ENCODE peak calls at places on chromosomes 16 and 17, in seven cellular contexts. A is CD8-positive, alpha-beta T cell; P is spleen; M is cardiac muscle cell; H is body of pancreas; V is uterus; O is fibroblast of lung. W is an unnamed sample. For H3K27me3, the result is how much of the 10 kb centered on the place peaks cover.

GRCh38 chr16:3881499-3881995 is 1.0 kb upstream of the CREBBP start:
- DNase-seq in A (no peak), P (no peak), M (no peak), H (no peak), V (peak), O (no peak), W (no peak)

GRCh38 chr16:55116165-55116894 is 185.7 kb downstream of the IRX5 start:
- DNase-seq in A (no peak), P (no peak), M (no peak), H (no peak), V (no peak), O (no peak), W (no peak)

GRCh38 chr16:71476457-71476856 is 12.7 kb downstream of the ZNF19 start:
- DNase-seq in A (no peak), P (no peak), M (no peak), H (no peak), V (no peak), O (no peak), W (no peak)

GRCh38 chr16:15970202-15970601 is 20.8 kb downstream of the ABCC1 start:
- DNase-seq in A (no peak), P (no peak), M (no peak), H (no peak), V (no peak), O (no peak), W (no peak)

GRCh38 chr16:31029272-31029671 is 4.1 kb upstream of the STX4 start:
- DNase-seq in A (no peak), P (no peak), M (no peak), H (no peak), V (no peak), O (no peak), W (no peak)

GRCh38 chr17:45298546-45299285 is 18.1 kb downstream of the MAP3K14 start:
- DNase-seq in A (no peak), P (no peak), M (no peak), H (no peak), V (no peak), O (no peak), W (no peak)

GRCh38 chr17:51745993-51746392 is 412.5 kb downstream of the CA10 start:
- DNase-seq in A (no peak), P (no peak), M (no peak), H (no peak), V (no peak), O (no peak), W (no peak)

GRCh38 chr17:76102944-76103273 is 678 bp downstream of the EXOC7 start:
- DNase-seq in A (no peak), P (no peak), M (no peak), H (no peak), V (no peak), O (no peak), W (no peak)

GRCh38 chr17:77269696-77270681 is 129.2 kb downstream of the SEC14L1 start:
- DNase-seq in A (no peak), P (no peak), M (no peak), H (no peak), V (no peak), O (no peak), W (no peak)

GRCh38 chr17:19763416-19763815 is 15.3 kb upstream of the ALDH3A1 start:
- DNase-seq in A (no peak), P (peak), M (no peak), H (no peak), V (no peak), O (no peak), W (no peak)

GRCh38 chr16:83532634-83533033 is 275.1 kb upstream of the HSBP1 start:
- DNase-seq in A (no peak), P (no peak), M (no peak), H (no peak), V (no peak), O (no peak), W (peak)

GRCh38 chr17:53127331-53127730 is 695.4 kb upstream of the KIF2B start:
- DNase-seq in A (no peak), P (no peak), M (no peak), H (no peak), V (no peak), O (no peak), W (no peak)

GRCh38 chr16:23678430-23679273 is at the start of gene PLK1:
- DNase-seq in A (peak), P (peak), M (peak), H (peak), V (peak), O (peak), W (peak)

GRCh38 chr16:10646581-10647263 is 48.0 kb downstream of the TEKT5 start:
- DNase-seq in A (no peak), P (no peak), M (no peak), H (peak), V (no peak), O (no peak), W (no peak)

GRCh38 chr16:70685061-70685937 is 554 bp downstream of the MTSS2 start:
- DNase-seq in A (no peak), P (peak), M (peak), H (peak), V (no peak), O (no peak), W (no peak)

GRCh38 chr16:27475561-27475960 is 73.6 kb downstream of the IL21R start:
- DNase-seq in A (no peak), P (no peak), M (peak), H (no peak), V (no peak), O (peak), W (no peak)

GRCh38 chr17:42928714-42929496 is 28.3 kb downstream of the G6PC1 start:
- DNase-seq in A (no peak), P (no peak), M (peak), H (peak), V (peak), O (peak), W (no peak)

GRCh38 chr16:10868562-10869469 is 8.2 kb upstream of the CIITA start:
- DNase-seq in A (no peak), P (peak), M (no peak), H (no peak), V (peak), O (no peak), W (peak)

DNA sequence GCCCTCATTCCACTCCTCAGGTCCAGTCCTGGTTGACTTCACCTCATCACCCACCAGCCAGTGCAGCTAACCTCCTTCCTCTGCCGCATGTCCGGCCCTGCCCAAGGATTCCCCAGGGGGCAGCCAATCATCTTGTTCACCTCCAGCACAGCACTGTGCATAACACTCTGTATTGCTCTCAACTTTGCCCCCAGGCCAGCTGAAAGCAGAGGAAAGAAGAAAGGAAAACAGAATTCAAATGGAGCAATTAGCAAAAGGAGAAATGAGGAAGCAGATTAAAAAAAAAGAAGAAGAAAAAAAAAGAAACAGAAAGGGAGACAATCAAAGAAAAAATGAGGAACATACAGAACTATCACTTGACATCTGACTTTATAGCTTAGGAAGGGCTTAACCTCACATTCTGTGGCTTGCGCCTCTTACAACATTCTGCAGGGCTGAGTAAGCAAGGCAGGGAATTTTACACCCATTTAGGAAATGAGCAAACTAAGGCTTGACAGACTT is 26.1 kb downstream of the GAS7 start:
- DNase-seq in A (no peak), P (peak), M (peak), H (no peak), V (no peak), O (peak), W (no peak)
- H3K4me3 ChIP-seq in A (no peak), P (no peak), M (no peak), H (no peak), V (no peak), O (no peak), W (no peak)

DNA sequence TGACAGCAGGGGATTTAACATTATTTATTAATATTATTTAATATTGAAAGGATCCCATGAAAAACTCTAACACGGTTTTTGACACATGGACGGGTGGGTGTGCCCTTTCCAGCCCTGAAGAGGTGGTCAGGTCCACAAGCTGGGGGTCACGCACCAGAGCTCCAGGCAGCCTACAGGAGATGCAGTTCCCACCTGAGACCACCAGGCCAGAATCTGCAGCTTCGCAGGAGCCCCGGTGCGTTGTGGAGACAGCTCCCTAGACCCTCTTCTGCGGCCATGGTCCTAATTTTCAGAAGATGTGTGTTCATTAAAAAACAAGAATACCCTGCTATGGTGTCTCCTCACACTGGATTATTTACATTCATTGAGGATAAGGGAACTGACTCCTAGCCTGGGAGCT is 331.1 kb downstream of the C16orf95 start:
- DNase-seq in A (no peak), P (no peak), M (no peak), H (no peak), V (no peak), O (no peak), W (no peak)
- TF ChIP-seq CTCF in A (no peak), P (no peak), M (no peak), H (no peak), V (no peak), O (no peak), W (no peak)

DNA sequence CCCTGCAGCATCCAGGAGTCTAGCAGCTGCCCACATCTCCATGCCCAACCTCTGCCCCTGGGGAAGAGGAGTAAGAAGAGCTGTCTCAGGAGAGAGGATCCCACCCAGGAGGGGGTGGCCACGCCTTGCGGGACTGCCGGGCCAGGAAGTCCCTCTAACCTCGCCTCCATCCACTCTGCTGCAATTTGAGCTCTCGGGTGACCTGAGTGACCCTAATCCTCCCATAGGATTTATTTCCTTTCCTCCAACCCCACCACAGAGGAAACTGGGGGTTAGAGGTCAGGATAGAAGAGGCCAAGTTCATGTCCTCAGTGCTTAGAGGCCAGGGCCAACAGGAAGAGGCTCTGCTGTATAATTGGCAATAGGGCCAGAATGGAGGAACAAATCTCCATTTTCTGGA is 22.6 kb upstream of the NGFR start:
- DNase-seq in A (no peak), P (no peak), M (no peak), H (no peak), V (no peak), O (no peak), W (no peak)
- H3K27me3 ChIP-seq in A (under half), P (under half), M (under half), H (under half), V (under half), O (under half), W (under half)

DNA sequence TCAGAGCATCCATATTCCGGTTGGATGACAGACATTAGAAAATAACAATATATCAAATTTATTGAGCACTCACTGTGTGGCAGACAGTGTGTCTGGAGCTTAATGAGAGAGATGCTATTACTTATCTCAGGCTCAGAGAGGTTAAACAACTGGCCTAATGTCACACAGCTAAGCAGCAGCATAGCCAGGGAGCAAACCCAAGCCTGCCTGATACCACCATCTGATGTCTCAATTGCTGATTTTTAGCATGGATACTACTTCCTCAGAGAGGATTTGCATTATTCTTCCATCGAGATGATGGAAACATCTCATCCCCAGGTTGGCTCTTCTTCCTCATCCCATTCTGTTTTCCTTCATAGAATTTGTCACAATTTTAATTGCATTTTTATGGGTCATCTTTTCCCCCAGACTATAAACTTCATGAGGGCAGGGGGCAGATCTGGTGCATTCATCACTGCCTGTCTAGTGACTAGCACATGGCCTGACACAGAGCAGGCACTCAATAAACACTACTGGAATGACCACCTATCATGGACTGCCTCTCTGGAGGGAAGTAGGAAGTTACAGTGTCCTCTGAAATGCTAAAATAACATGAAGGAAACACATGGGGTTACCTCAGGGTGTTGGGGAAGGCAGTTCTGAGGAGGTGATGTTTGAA is 344.8 kb upstream of the CCL2 start:
- DNase-seq in A (no peak), P (no peak), M (no peak), H (no peak), V (no peak), O (no peak), W (no peak)
- H3K4me3 ChIP-seq in A (no peak), P (no peak), M (no peak), H (no peak), V (no peak), O (no peak), W (no peak)

GRCh38 chr16:78240459-78241222 is 141.2 kb downstream of the WWOX start:
- DNase-seq in A (no peak), P (no peak), M (no peak), H (peak), V (no peak), O (no peak), W (no peak)
- TF ChIP-seq CTCF in A (no peak), P (no peak), M (no peak), H (peak), V (no peak), O (no peak), W (no peak)

GRCh38 chr17:74357466-74357809 is 4.2 kb downstream of the BTBD17 start:
- DNase-seq in A (no peak), P (no peak), M (no peak), H (no peak), V (no peak), O (no peak), W (no peak)
- H3K27me3 ChIP-seq in A (under half), P (half or more), M (half or more), H (under half), V (under half), O (under half), W (under half)

GRCh38 chr17:48834973-48835372 is 4.1 kb downstream of the CALCOCO2 start:
- DNase-seq in A (no peak), P (no peak), M (no peak), H (no peak), V (no peak), O (no peak), W (no peak)

GRCh38 chr17:48831549-48831883 is 681 bp downstream of the CALCOCO2 start:
- DNase-seq in A (no peak), P (no peak), M (no peak), H (no peak), V (no peak), O (no peak), W (no peak)

GRCh38 chr17:48835971-48836370 is 5.1 kb downstream of the CALCOCO2 start:
- DNase-seq in A (no peak), P (no peak), M (no peak), H (no peak), V (no peak), O (no peak), W (no peak)

GRCh38 chr17:48830840-48831548 is at the start of gene CALCOCO2:
- DNase-seq in A (peak), P (peak), M (peak), H (peak), V (peak), O (peak), W (peak)

GRCh38 chr17:48832491-48832890 is 1.7 kb downstream of the CALCOCO2 start:
- DNase-seq in A (no peak), P (no peak), M (no peak), H (no peak), V (no peak), O (no peak), W (no peak)
- H3K4me3 ChIP-seq in A (no peak), P (no peak), M (no peak), H (no peak), V (no peak), O (no peak), W (no peak)

W was measured in dorsolateral prefrontal cortex.